ENCODE peak calls at places on chromosome 10, in four cellular contexts. A is NK-92 treated with Interleukin-12 subunit alpha and Interleukin-12 subunit beta, amount 100 ng/mL, for 24 hours; D is WERI-Rb-1; L is CD4-positive, alpha-beta memory T cell. X is an unnamed sample.

GRCh38 chr10:43176271-43176670 is 38.0 kb downstream of the CSGALNACT2 start:
- DNase-seq in A (no peak), D (no peak), L (no peak), X (no peak)

GRCh38 chr10:95341716-95342130 is 50.9 kb upstream of the PDLIM1 start:
- DNase-seq in A (no peak), D (no peak), L (no peak), X (peak; percentile 97)

GRCh38 chr10:23457632-23458417 is 18.9 kb downstream of the OTUD1 start:
- DNase-seq in A (no peak), D (no peak), L (no peak), X (no peak)

GRCh38 chr10:133318494-133319127 is 9.9 kb downstream of the ZNF511 start:
- DNase-seq in A (no peak), D (peak; percentile 91), L (peak; percentile 61), X (peak; percentile 58)

GRCh38 chr10:13003781-13004180 is 2.3 kb upstream of the CCDC3 start:
- DNase-seq in A (no peak), D (no peak), L (no peak), X (no peak)

GRCh38 chr10:56679578-56679977 is 318.5 kb upstream of the ZWINT start:
- DNase-seq in A (no peak), D (no peak), L (no peak), X (no peak)

GRCh38 chr10:54463644-54464043 is 337.4 kb downstream of the PCDH15 start:
- DNase-seq in A (no peak), D (no peak), L (no peak), X (no peak)

GRCh38 chr10:100519321-100520051 is at the start of gene SEC31B:
- DNase-seq in A (no peak), D (peak; percentile 71), L (no peak), X (no peak)

GRCh38 chr10:35613597-35614226 is 8.6 kb downstream of the GJD4 start:
- DNase-seq in A (no peak), D (peak; percentile 16), L (no peak), X (peak; percentile 46)

GRCh38 chr10:132714096-132714721 is 71.7 kb downstream of the NKX6-2 start:
- DNase-seq in A (no peak), D (no peak), L (no peak), X (no peak)

GRCh38 chr10:74585231-74586087 is 240.9 kb upstream of the KAT6B start:
- DNase-seq in A (no peak), D (peak; percentile 53), L (peak; percentile 68), X (peak; percentile 37)

GRCh38 chr10:30755474-30755873 is 125.9 kb upstream of the LYZL2 start:
- DNase-seq in A (no peak), D (no peak), L (no peak), X (peak; percentile 53)

GRCh38 chr10:127012769-127013152 is 107.5 kb downstream of the DOCK1 start:
- DNase-seq in A (no peak), D (peak; percentile 75), L (no peak), X (no peak)

GRCh38 chr10:110609592-110609991 is 34.5 kb upstream of the RBM20 start:
- DNase-seq in A (no peak), D (peak; percentile 62), L (no peak), X (no peak)

GRCh38 chr10:63603709-63604445 is 82.7 kb downstream of the REEP3 start:
- DNase-seq in A (no peak), D (no peak), L (no peak), X (peak; percentile 89)

GRCh38 chr10:69202332-69202731 is 17.8 kb upstream of the HKDC1 start:
- DNase-seq in A (no peak), D (no peak), L (peak; percentile 55), X (peak; percentile 60)

GRCh38 chr10:128820663-128821062 is 646.4 kb upstream of the MGMT start:
- DNase-seq in A (no peak), D (no peak), L (no peak), X (no peak)

X was measured in fibroblast of villous mesenchyme.